ENCODE peak calls at places on chromosomes 2 and 18, in seven cellular contexts. One of them, this sample, is unnamed.

GRCh38 chr2:112644155-112644932 is 1.4 kb upstream of the SLC20A1 start:
- DNase-seq in hippocampal formation: no peak
- DNase-seq in GM12891: no peak
- DNase-seq in stimulated activated CD4-positive, alpha-beta T cell treated with anti-CD3 and anti-CD28 coated beads, Interleukin-2, amount 100 ng/mL, for 48 hours: no peak
- DNase-seq in HCT116: peak; percentile 69
- DNase-seq in left ventricle myocardium inferior: no peak
- DNase-seq in RPMI8226: no peak
- DNase-seq in this sample: no peak

GRCh38 chr18:57533901-57534300 is 52.6 kb downstream of the FECH start:
- DNase-seq in stimulated activated CD4-positive, alpha-beta T cell treated with anti-CD3 and anti-CD28 coated beads, Interleukin-2, amount 100 ng/mL, for 48 hours: no peak
- DNase-seq in GM12891: no peak
- DNase-seq in RPMI8226: no peak
- DNase-seq in hippocampal formation: no peak
- DNase-seq in HCT116: no peak
- DNase-seq in left ventricle myocardium inferior: no peak
- DNase-seq in this sample: no peak

GRCh38 chr18:13216732-13217465 is 1.7 kb upstream of the LDLRAD4 start:
- DNase-seq in hippocampal formation: no peak
- DNase-seq in RPMI8226: peak; percentile 34
- DNase-seq in stimulated activated CD4-positive, alpha-beta T cell treated with anti-CD3 and anti-CD28 coated beads, Interleukin-2, amount 100 ng/mL, for 48 hours: peak; percentile 36
- DNase-seq in GM12891: peak; percentile 51
- DNase-seq in left ventricle myocardium inferior: peak; percentile 59
- DNase-seq in HCT116: no peak
- DNase-seq in this sample: peak; percentile 61

GRCh38 chr18:55440988-55441387 is 147.0 kb downstream of the TCF4 start:
- DNase-seq in stimulated activated CD4-positive, alpha-beta T cell treated with anti-CD3 and anti-CD28 coated beads, Interleukin-2, amount 100 ng/mL, for 48 hours: no peak
- DNase-seq in HCT116: no peak
- DNase-seq in GM12891: no peak
- DNase-seq in RPMI8226: no peak
- DNase-seq in left ventricle myocardium inferior: no peak
- DNase-seq in hippocampal formation: no peak
- DNase-seq in this sample: no peak

GRCh38 chr2:174835797-174836255 is 71.6 kb upstream of the CHRNA1 start:
- DNase-seq in GM12891: no peak
- DNase-seq in hippocampal formation: no peak
- DNase-seq in left ventricle myocardium inferior: no peak
- DNase-seq in RPMI8226: no peak
- DNase-seq in stimulated activated CD4-positive, alpha-beta T cell treated with anti-CD3 and anti-CD28 coated beads, Interleukin-2, amount 100 ng/mL, for 48 hours: peak; percentile 37
- DNase-seq in HCT116: no peak
- DNase-seq in this sample: no peak

GRCh38 chr2:121272596-121272995 is 12.4 kb downstream of the TFCP2L1 start:
- DNase-seq in hippocampal formation: no peak
- DNase-seq in stimulated activated CD4-positive, alpha-beta T cell treated with anti-CD3 and anti-CD28 coated beads, Interleukin-2, amount 100 ng/mL, for 48 hours: no peak
- DNase-seq in GM12891: no peak
- DNase-seq in left ventricle myocardium inferior: no peak
- DNase-seq in HCT116: no peak
- DNase-seq in RPMI8226: no peak
- DNase-seq in this sample: no peak

GRCh38 chr18:51100371-51101000 is 70.5 kb downstream of the SMAD4 start:
- DNase-seq in GM12891: no peak
- DNase-seq in stimulated activated CD4-positive, alpha-beta T cell treated with anti-CD3 and anti-CD28 coated beads, Interleukin-2, amount 100 ng/mL, for 48 hours: no peak
- DNase-seq in HCT116: no peak
- DNase-seq in left ventricle myocardium inferior: no peak
- DNase-seq in RPMI8226: no peak
- DNase-seq in hippocampal formation: no peak
- DNase-seq in this sample: no peak

GRCh38 chr2:151056870-151057269 is 204.8 kb downstream of the RBM43 start:
- DNase-seq in RPMI8226: no peak
- DNase-seq in GM12891: no peak
- DNase-seq in hippocampal formation: no peak
- DNase-seq in stimulated activated CD4-positive, alpha-beta T cell treated with anti-CD3 and anti-CD28 coated beads, Interleukin-2, amount 100 ng/mL, for 48 hours: no peak
- DNase-seq in left ventricle myocardium inferior: no peak
- DNase-seq in HCT116: no peak
- DNase-seq in this sample: no peak

GRCh38 chr2:76958749-76959148 is 563.4 kb downstream of the LRRTM4 start:
- DNase-seq in HCT116: no peak
- DNase-seq in left ventricle myocardium inferior: no peak
- DNase-seq in RPMI8226: peak; percentile 26
- DNase-seq in hippocampal formation: no peak
- DNase-seq in stimulated activated CD4-positive, alpha-beta T cell treated with anti-CD3 and anti-CD28 coated beads, Interleukin-2, amount 100 ng/mL, for 48 hours: no peak
- DNase-seq in GM12891: no peak
- DNase-seq in this sample: no peak

GRCh38 chr18:63376493-63377053 is 9.6 kb upstream of the KDSR start:
- DNase-seq in hippocampal formation: no peak
- DNase-seq in stimulated activated CD4-positive, alpha-beta T cell treated with anti-CD3 and anti-CD28 coated beads, Interleukin-2, amount 100 ng/mL, for 48 hours: no peak
- DNase-seq in RPMI8226: no peak
- DNase-seq in HCT116: no peak
- DNase-seq in left ventricle myocardium inferior: no peak
- DNase-seq in GM12891: no peak
- DNase-seq in this sample: no peak

GRCh38 chr2:150341982-150342680 is 145.3 kb downstream of the RND3 start:
- DNase-seq in stimulated activated CD4-positive, alpha-beta T cell treated with anti-CD3 and anti-CD28 coated beads, Interleukin-2, amount 100 ng/mL, for 48 hours: no peak
- DNase-seq in RPMI8226: no peak
- DNase-seq in hippocampal formation: no peak
- DNase-seq in GM12891: no peak
- DNase-seq in left ventricle myocardium inferior: no peak
- DNase-seq in HCT116: no peak
- DNase-seq in this sample: no peak

GRCh38 chr18:37476611-37477295 is 88.8 kb downstream of the CELF4 start:
- DNase-seq in GM12891: no peak
- DNase-seq in RPMI8226: no peak
- DNase-seq in HCT116: no peak
- DNase-seq in hippocampal formation: no peak
- DNase-seq in left ventricle myocardium inferior: no peak
- DNase-seq in stimulated activated CD4-positive, alpha-beta T cell treated with anti-CD3 and anti-CD28 coated beads, Interleukin-2, amount 100 ng/mL, for 48 hours: no peak
- DNase-seq in this sample: no peak

GRCh38 chr2:18412980-18413793 is 147.3 kb downstream of the RDH14 start:
- DNase-seq in hippocampal formation: no peak
- DNase-seq in HCT116: peak; percentile 4
- DNase-seq in RPMI8226: no peak
- DNase-seq in left ventricle myocardium inferior: no peak
- DNase-seq in stimulated activated CD4-positive, alpha-beta T cell treated with anti-CD3 and anti-CD28 coated beads, Interleukin-2, amount 100 ng/mL, for 48 hours: no peak
- DNase-seq in GM12891: no peak
- DNase-seq in this sample: no peak

GRCh38 chr2:137980459-137980858 is 16.2 kb downstream of the HNMT start:
- DNase-seq in HCT116: no peak
- DNase-seq in left ventricle myocardium inferior: no peak
- DNase-seq in hippocampal formation: no peak
- DNase-seq in GM12891: no peak
- DNase-seq in RPMI8226: no peak
- DNase-seq in stimulated activated CD4-positive, alpha-beta T cell treated with anti-CD3 and anti-CD28 coated beads, Interleukin-2, amount 100 ng/mL, for 48 hours: no peak
- DNase-seq in this sample: no peak

GRCh38 chr2:204175552-204176271 is 239.1 kb downstream of the ICOS start:
- DNase-seq in RPMI8226: no peak
- DNase-seq in GM12891: no peak
- DNase-seq in HCT116: no peak
- DNase-seq in left ventricle myocardium inferior: no peak
- DNase-seq in stimulated activated CD4-positive, alpha-beta T cell treated with anti-CD3 and anti-CD28 coated beads, Interleukin-2, amount 100 ng/mL, for 48 hours: no peak
- DNase-seq in hippocampal formation: no peak
- DNase-seq in this sample: no peak

GRCh38 chr2:62931536-62931935 is 119.1 kb upstream of the OTX1 start:
- DNase-seq in stimulated activated CD4-positive, alpha-beta T cell treated with anti-CD3 and anti-CD28 coated beads, Interleukin-2, amount 100 ng/mL, for 48 hours: no peak
- DNase-seq in hippocampal formation: no peak
- DNase-seq in RPMI8226: no peak
- DNase-seq in left ventricle myocardium inferior: no peak
- DNase-seq in HCT116: no peak
- DNase-seq in GM12891: no peak
- DNase-seq in this sample: no peak

GRCh38 chr2:44010266-44010665 is 14.5 kb upstream of the LRPPRC start:
- DNase-seq in stimulated activated CD4-positive, alpha-beta T cell treated with anti-CD3 and anti-CD28 coated beads, Interleukin-2, amount 100 ng/mL, for 48 hours: no peak
- DNase-seq in left ventricle myocardium inferior: no peak
- DNase-seq in RPMI8226: no peak
- DNase-seq in HCT116: no peak
- DNase-seq in hippocampal formation: no peak
- DNase-seq in GM12891: no peak
- DNase-seq in this sample: no peak

GRCh38 chr2:190119257-190119656 is 56.7 kb upstream of the MSTN start:
- DNase-seq in left ventricle myocardium inferior: peak; percentile 27
- DNase-seq in RPMI8226: no peak
- DNase-seq in stimulated activated CD4-positive, alpha-beta T cell treated with anti-CD3 and anti-CD28 coated beads, Interleukin-2, amount 100 ng/mL, for 48 hours: no peak
- DNase-seq in GM12891: no peak
- DNase-seq in hippocampal formation: peak; percentile 21
- DNase-seq in HCT116: no peak
- DNase-seq in this sample: peak; percentile 25

GRCh38 chr2:29463181-29463900 is 348.1 kb downstream of the CLIP4 start:
- DNase-seq in left ventricle myocardium inferior: no peak
- DNase-seq in RPMI8226: no peak
- DNase-seq in HCT116: no peak
- DNase-seq in GM12891: no peak
- DNase-seq in hippocampal formation: no peak
- DNase-seq in stimulated activated CD4-positive, alpha-beta T cell treated with anti-CD3 and anti-CD28 coated beads, Interleukin-2, amount 100 ng/mL, for 48 hours: no peak
- DNase-seq in this sample: no peak

This sample was measured in uterus.